ENCODE peak calls at places on chromosomes 13 and 19, in four cellular contexts. P is adrenal gland, C is BJ, L is lung. S is an unnamed sample. For H3K27me3, the result is how much of the 10 kb centered on the place peaks cover.

GRCh38 chr19:18672606-18673337 is 10.7 kb upstream of the CRTC1 start:
- DNase-seq in L (no peak), C (no peak), P (no peak), S (no peak)

GRCh38 chr13:42986176-42986574 is 5.9 kb downstream of the EPSTI1 start:
- DNase-seq in C (no peak), P (no peak), L (no peak), S (no peak)

GRCh38 chr19:3682741-3683404 is 17.4 kb downstream of the PIP5K1C start:
- DNase-seq in C (no peak), P (no peak), L (no peak), S (no peak)

GRCh38 chr13:62583466-62583865 is 1167.8 kb upstream of the PCDH20 start:
- DNase-seq in C (no peak), L (no peak), P (no peak), S (no peak)

GRCh38 chr19:51473009-51473707 is 5.2 kb upstream of the CEACAM18 start:
- DNase-seq in L (peak), C (no peak), P (peak), S (no peak)

GRCh38 chr13:19888799-19889198 is 25.4 kb upstream of the ZMYM5 start:
- DNase-seq in P (no peak), C (no peak), L (no peak), S (no peak)

GRCh38 chr13:92175330-92175729 is 776.9 kb downstream of the GPC5 start:
- DNase-seq in L (no peak), P (peak), C (no peak), S (no peak)

GRCh38 chr19:4495471-4495870 is 22.8 kb downstream of the PLIN4 start:
- DNase-seq in C (no peak), P (no peak), L (no peak), S (no peak)

GRCh38 chr13:73967397-73968165 is 166.6 kb downstream of the KLF12 start:
- DNase-seq in P (no peak), L (no peak), C (no peak), S (no peak)

GRCh38 chr13:50198508-50198907 is 183.3 kb downstream of the KCNRG start:
- DNase-seq in C (no peak), L (no peak), P (no peak), S (no peak)

GRCh38 chr13:76864259-76864658 is 21.9 kb downstream of the KCTD12 start:
- DNase-seq in C (no peak), L (no peak), P (no peak), S (no peak)

GRCh38 chr19:55672418-55672817 is 2.6 kb upstream of the EPN1 start:
- DNase-seq in P (no peak), C (no peak), L (no peak), S (no peak)

GRCh38 chr19:15934332-15935078 is at the start of gene CYP4F11:
- DNase-seq in P (peak), L (no peak), C (no peak), S (peak)

GRCh38 chr13:59263531-59263930 is 900.2 kb downstream of the DIAPH3 start:
- DNase-seq in L (no peak), P (no peak), C (no peak), S (no peak)

GRCh38 chr13:98957731-98958442 is 20.0 kb downstream of the DOCK9 start:
- DNase-seq in P (no peak), L (no peak), C (no peak), S (peak)

GRCh38 chr19:15551183-15552004 is 43.1 kb downstream of the CYP4F22 start:
- DNase-seq in L (no peak), P (no peak), C (no peak), S (no peak)

GRCh38 chr19:17385878-17386611 is 8.0 kb downstream of the CCDC194 start:
- DNase-seq in P (peak), L (peak), C (no peak), S (no peak)

GRCh38 chr13:101003566-101003965 is 329.0 kb upstream of the TMTC4 start:
- DNase-seq in L (no peak), P (no peak), C (no peak), S (no peak)

GRCh38 chr13:79936368-79937136 is 404.4 kb downstream of the SPRY2 start:
- DNase-seq in L (peak), C (peak), P (no peak), S (no peak)

GRCh38 chr13:64446372-64446771 is 2783.8 kb downstream of the PCDH9 start:
- DNase-seq in C (no peak), L (no peak), P (no peak), S (no peak)

GRCh38 chr13:48603375-48603774 is 50.4 kb upstream of the CYSLTR2 start:
- DNase-seq in L (no peak), P (no peak), C (no peak), S (no peak)

GRCh38 chr19:18514800-18515682 is 6.8 kb downstream of the ELL start:
- DNase-seq in C (no peak), L (peak), P (peak), S (no peak)

GRCh38 chr13:19772306-19772705 is 10.4 kb downstream of the PSPC1 start:
- DNase-seq in L (no peak), C (no peak), P (no peak), S (no peak)

GRCh38 chr13:52136763-52137162 is 7.9 kb upstream of the NEK5 start:
- DNase-seq in P (no peak), C (no peak), L (no peak), S (no peak)

GRCh38 chr19:39363909-39364457 is 21.8 kb downstream of the SAMD4B start:
- DNase-seq in P (no peak), C (no peak), L (no peak), S (no peak)

GRCh38 chr19:41879080-41879479 is 2.0 kb downstream of the CD79A start:
- DNase-seq in L (no peak), P (no peak), C (no peak), S (no peak)

GRCh38 chr19:54014920-54015560 is 23.6 kb downstream of the CACNG6 start:
- DNase-seq in C (no peak), P (no peak), L (no peak), S (no peak)

GRCh38 chr13:51910508-51910907 is 48.7 kb downstream of the CCDC70 start:
- DNase-seq in L (no peak), P (no peak), C (no peak), S (peak)

GRCh38 chr13:83184819-83185218 is 697.5 kb downstream of the SLITRK1 start:
- DNase-seq in C (peak), L (no peak), P (no peak), S (no peak)

GRCh38 chr19:30667227-30667626 is 295.0 kb downstream of the ZNF536 start:
- DNase-seq in L (no peak), C (no peak), P (no peak), S (no peak)
- H3K4me3 ChIP-seq in L (no peak), C (no peak), P (no peak), S (no peak)

GRCh38 chr19:45598267-45599011 is 3.6 kb downstream of the GPR4 start:
- DNase-seq in P (no peak), L (no peak), C (no peak), S (no peak)
- H3K27me3 ChIP-seq in P (under half), L (under half), C (under half), S (under half)

GRCh38 chr19:1685046-1685445 is 32.6 kb upstream of the TCF3 start:
- DNase-seq in L (no peak), C (no peak), P (no peak), S (no peak)
- H3K4me3 ChIP-seq in L (no peak), C (no peak), P (no peak), S (no peak)

GRCh38 chr13:24180743-24181384 is 20.3 kb downstream of the SPATA13 start:
- DNase-seq in C (no peak), P (peak), L (no peak), S (no peak)
- H3K27me3 ChIP-seq in C (under half), P (under half), L (under half), S (under half)

GRCh38 chr13:75656590-75656989 is 20.5 kb downstream of the LMO7 start:
- DNase-seq in C (no peak), P (no peak), L (no peak), S (no peak)
- H3K4me3 ChIP-seq in C (no peak), P (no peak), L (no peak), S (no peak)

GRCh38 chr13:110973007-110973700 is 58.3 kb upstream of the ANKRD10 start:
- DNase-seq in L (no peak), P (no peak), C (no peak), S (no peak)
- H3K27me3 ChIP-seq in L (under half), P (under half), C (under half), S (under half)

DNA sequence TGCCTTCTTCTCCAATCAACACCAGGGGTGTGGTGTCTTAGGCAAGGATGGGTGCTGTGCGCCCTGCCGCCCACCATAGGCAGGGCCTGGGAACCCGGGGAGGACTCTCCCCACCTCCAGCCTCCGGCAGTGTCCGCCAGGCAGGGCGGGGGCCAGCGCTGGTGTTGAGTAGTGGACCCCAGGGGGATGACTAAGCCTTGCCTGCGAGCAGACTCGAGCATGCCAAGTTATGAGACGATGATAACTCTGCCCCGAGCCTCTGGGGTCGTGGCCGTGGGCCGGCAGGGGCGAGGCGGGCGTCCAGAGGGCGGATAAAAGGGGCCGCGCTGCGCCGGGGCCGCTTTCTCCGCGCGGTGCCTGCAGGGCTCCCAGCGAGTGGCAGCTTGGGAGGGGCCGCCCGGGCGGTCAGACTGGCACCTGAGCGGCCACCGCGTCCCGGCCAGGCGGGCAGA is at the start of gene MEDAG:
- DNase-seq in C (no peak), L (peak), P (peak), S (no peak)
- H3K4me3 ChIP-seq in C (no peak), L (peak), P (peak), S (peak)

GRCh38 chr19:33624586-33625153 is 2.9 kb downstream of the CHST8 start:
- DNase-seq in L (no peak), C (no peak), P (no peak), S (no peak)

GRCh38 chr19:33622505-33622808 is 704 bp downstream of the CHST8 start:
- DNase-seq in L (no peak), P (no peak), C (no peak), S (no peak)

GRCh38 chr19:33621811-33622504 is at the start of gene CHST8:
- DNase-seq in P (peak), L (no peak), C (no peak), S (no peak)

GRCh38 chr19:33621065-33621785 is 528 bp upstream of the CHST8 start:
- DNase-seq in P (no peak), C (no peak), L (no peak), S (no peak)

GRCh38 chr19:33622809-33623511 is 1.2 kb downstream of the CHST8 start:
- DNase-seq in L (no peak), C (no peak), P (no peak), S (no peak)
- H3K27me3 ChIP-seq in L (under half), C (under half), P (under half), S (under half)

DNA sequence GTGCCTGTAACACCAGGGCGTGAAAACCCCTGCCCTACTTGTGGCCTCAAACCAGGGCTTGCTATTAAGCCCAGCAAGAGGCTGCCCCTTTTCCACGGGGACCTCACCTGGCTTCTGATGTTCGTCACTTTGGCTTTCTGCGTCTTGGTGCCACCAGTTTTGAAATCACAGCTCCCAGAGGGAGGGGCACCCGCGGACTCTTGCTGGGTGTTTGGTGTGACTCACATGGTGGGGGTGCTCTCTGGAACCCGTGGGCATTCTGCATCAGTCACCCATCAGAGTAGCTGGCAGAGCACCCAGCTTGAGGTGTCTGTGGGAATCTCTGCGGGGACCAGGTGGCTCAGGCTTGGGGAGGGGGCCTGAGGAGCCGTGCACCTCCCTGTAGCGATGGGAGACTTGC is 19.2 kb downstream of the SIPA1L3 start:
- DNase-seq in P (no peak), C (no peak), L (no peak), S (no peak)
- H3K4me3 ChIP-seq in P (no peak), C (no peak), L (no peak), S (no peak)

GRCh38 chr13:112079696-112080095 is 12.7 kb downstream of the SOX1 start:
- DNase-seq in L (no peak), C (no peak), P (no peak), S (peak)
- H3K27me3 ChIP-seq in L (under half), C (under half), P (under half), S (under half)

S was measured in vagina.